ENCODE peak calls at places on chromosomes 5 and 9, in five cellular contexts. One of them, this sample, is unnamed.

GRCh38 chr5:114467729-114468128 is 105.9 kb downstream of the KCNN2 start:
- DNase-seq in ovary: no peak
- DNase-seq in prostate gland: peak; percentile 8
- DNase-seq in mammary epithelial cell: no peak
- DNase-seq in CD4-positive, CD25-positive, alpha-beta regulatory T cell: no peak
- DNase-seq in this sample: no peak

GRCh38 chr9:68876265-68876664 is 137.6 kb downstream of the PRKACG start:
- DNase-seq in mammary epithelial cell: no peak
- DNase-seq in ovary: no peak
- DNase-seq in CD4-positive, CD25-positive, alpha-beta regulatory T cell: no peak
- DNase-seq in prostate gland: no peak
- DNase-seq in this sample: no peak

GRCh38 chr9:5499157-5499556 is 11.2 kb upstream of the PDCD1LG2 start:
- DNase-seq in CD4-positive, CD25-positive, alpha-beta regulatory T cell: no peak
- DNase-seq in mammary epithelial cell: no peak
- DNase-seq in prostate gland: no peak
- DNase-seq in ovary: no peak
- DNase-seq in this sample: no peak

GRCh38 chr9:119370816-119371215 is 1.6 kb upstream of the BRINP1 start:
- DNase-seq in CD4-positive, CD25-positive, alpha-beta regulatory T cell: no peak
- DNase-seq in ovary: peak; percentile 32
- DNase-seq in mammary epithelial cell: peak; percentile 35
- DNase-seq in prostate gland: peak; percentile 7
- DNase-seq in this sample: no peak

GRCh38 chr5:169706758-169707450 is 69.8 kb downstream of the DOCK2 start:
- DNase-seq in ovary: no peak
- DNase-seq in prostate gland: no peak
- DNase-seq in mammary epithelial cell: peak; percentile 48
- DNase-seq in CD4-positive, CD25-positive, alpha-beta regulatory T cell: no peak
- DNase-seq in this sample: no peak

GRCh38 chr5:158741296-158741695 is 358.4 kb downstream of the EBF1 start:
- DNase-seq in CD4-positive, CD25-positive, alpha-beta regulatory T cell: no peak
- DNase-seq in prostate gland: no peak
- DNase-seq in mammary epithelial cell: no peak
- DNase-seq in ovary: no peak
- DNase-seq in this sample: no peak

GRCh38 chr5:28301676-28302075 is 1263.3 kb upstream of the CDH9 start:
- DNase-seq in CD4-positive, CD25-positive, alpha-beta regulatory T cell: no peak
- DNase-seq in prostate gland: no peak
- DNase-seq in ovary: no peak
- DNase-seq in mammary epithelial cell: peak; percentile 92
- DNase-seq in this sample: no peak

GRCh38 chr9:38368731-38369130 is 23.8 kb upstream of the ALDH1B1 start:
- DNase-seq in prostate gland: no peak
- DNase-seq in mammary epithelial cell: peak; percentile 32
- DNase-seq in CD4-positive, CD25-positive, alpha-beta regulatory T cell: no peak
- DNase-seq in ovary: no peak
- DNase-seq in this sample: no peak

GRCh38 chr9:83537331-83538171 is 650 bp downstream of the FRMD3 start:
- DNase-seq in mammary epithelial cell: peak; percentile 20
- DNase-seq in CD4-positive, CD25-positive, alpha-beta regulatory T cell: peak; percentile 5
- DNase-seq in prostate gland: no peak
- DNase-seq in ovary: peak; percentile 26
- DNase-seq in this sample: no peak

GRCh38 chr5:75547826-75548225 is 36.1 kb downstream of the POLK start:
- DNase-seq in CD4-positive, CD25-positive, alpha-beta regulatory T cell: no peak
- DNase-seq in mammary epithelial cell: no peak
- DNase-seq in ovary: no peak
- DNase-seq in prostate gland: no peak
- DNase-seq in this sample: no peak

GRCh38 chr5:36177715-36178556 is 26.0 kb downstream of the SKP2 start:
- DNase-seq in CD4-positive, CD25-positive, alpha-beta regulatory T cell: peak; percentile 16
- DNase-seq in prostate gland: no peak
- DNase-seq in mammary epithelial cell: peak; percentile 18
- DNase-seq in ovary: no peak
- DNase-seq in this sample: no peak

GRCh38 chr5:60161340-60161934 is 267.9 kb upstream of the PDE4D start:
- DNase-seq in CD4-positive, CD25-positive, alpha-beta regulatory T cell: peak; percentile 2
- DNase-seq in ovary: no peak
- DNase-seq in mammary epithelial cell: peak; percentile 11
- DNase-seq in prostate gland: no peak
- DNase-seq in this sample: peak; percentile 16

GRCh38 chr9:91395106-91395552 is 28.5 kb downstream of the NFIL3 start:
- DNase-seq in mammary epithelial cell: peak; percentile 52
- DNase-seq in prostate gland: no peak
- DNase-seq in ovary: no peak
- DNase-seq in CD4-positive, CD25-positive, alpha-beta regulatory T cell: no peak
- DNase-seq in this sample: no peak

GRCh38 chr9:19252174-19252884 is 21.8 kb downstream of the DENND4C start:
- DNase-seq in CD4-positive, CD25-positive, alpha-beta regulatory T cell: no peak
- DNase-seq in prostate gland: no peak
- DNase-seq in ovary: no peak
- DNase-seq in mammary epithelial cell: no peak
- DNase-seq in this sample: no peak

GRCh38 chr5:14286007-14286406 is 142.9 kb downstream of the TRIO start:
- DNase-seq in mammary epithelial cell: no peak
- DNase-seq in ovary: no peak
- DNase-seq in prostate gland: no peak
- DNase-seq in CD4-positive, CD25-positive, alpha-beta regulatory T cell: no peak
- DNase-seq in this sample: no peak

GRCh38 chr5:103532116-103532734 is 30.4 kb downstream of the NUDT12 start:
- DNase-seq in mammary epithelial cell: peak; percentile 29
- DNase-seq in ovary: no peak
- DNase-seq in prostate gland: no peak
- DNase-seq in CD4-positive, CD25-positive, alpha-beta regulatory T cell: no peak
- DNase-seq in this sample: no peak

GRCh38 chr5:92560698-92561361 is 1020.2 kb downstream of the NR2F1-AS1 start:
- DNase-seq in mammary epithelial cell: no peak
- DNase-seq in prostate gland: no peak
- DNase-seq in ovary: no peak
- DNase-seq in CD4-positive, CD25-positive, alpha-beta regulatory T cell: no peak
- DNase-seq in this sample: no peak

GRCh38 chr9:117315236-117315635 is 99.6 kb downstream of the ASTN2 start:
- DNase-seq in CD4-positive, CD25-positive, alpha-beta regulatory T cell: no peak
- DNase-seq in mammary epithelial cell: no peak
- DNase-seq in ovary: no peak
- DNase-seq in prostate gland: peak; percentile 49
- DNase-seq in this sample: no peak

GRCh38 chr9:81737871-81738507 is 48.6 kb upstream of the TLE1 start:
- DNase-seq in mammary epithelial cell: peak; percentile 78
- DNase-seq in ovary: no peak
- DNase-seq in CD4-positive, CD25-positive, alpha-beta regulatory T cell: no peak
- DNase-seq in prostate gland: peak; percentile 31
- DNase-seq in this sample: no peak

GRCh38 chr5:178560911-178561310 is 29.3 kb downstream of the COL23A1 start:
- DNase-seq in prostate gland: no peak
- DNase-seq in ovary: no peak
- DNase-seq in CD4-positive, CD25-positive, alpha-beta regulatory T cell: no peak
- DNase-seq in mammary epithelial cell: no peak
- DNase-seq in this sample: no peak

GRCh38 chr5:178563621-178564020 is 26.6 kb downstream of the COL23A1 start:
- DNase-seq in mammary epithelial cell: no peak
- DNase-seq in prostate gland: no peak
- DNase-seq in ovary: no peak
- DNase-seq in CD4-positive, CD25-positive, alpha-beta regulatory T cell: no peak
- DNase-seq in this sample: no peak

GRCh38 chr5:178561746-178562264 is 28.4 kb downstream of the COL23A1 start:
- DNase-seq in prostate gland: no peak
- DNase-seq in CD4-positive, CD25-positive, alpha-beta regulatory T cell: no peak
- DNase-seq in mammary epithelial cell: no peak
- DNase-seq in ovary: no peak
- DNase-seq in this sample: no peak

GRCh38 chr5:178564386-178564785 is 25.8 kb downstream of the COL23A1 start:
- DNase-seq in CD4-positive, CD25-positive, alpha-beta regulatory T cell: no peak
- DNase-seq in mammary epithelial cell: no peak
- DNase-seq in prostate gland: no peak
- DNase-seq in ovary: no peak
- DNase-seq in this sample: no peak

GRCh38 chr5:178564842-178565550 is 25.2 kb downstream of the COL23A1 start:
- DNase-seq in CD4-positive, CD25-positive, alpha-beta regulatory T cell: no peak
- DNase-seq in prostate gland: no peak
- DNase-seq in ovary: no peak
- DNase-seq in mammary epithelial cell: no peak
- DNase-seq in this sample: no peak
- H3K4me3 ChIP-seq in CD4-positive, CD25-positive, alpha-beta regulatory T cell: no peak overlapping the region
- H3K4me3 ChIP-seq in prostate gland: no peak overlapping the region
- H3K4me3 ChIP-seq in ovary: no peak overlapping the region
- H3K4me3 ChIP-seq in mammary epithelial cell: no peak overlapping the region
- H3K4me3 ChIP-seq in this sample: no peak overlapping the region

DNA sequence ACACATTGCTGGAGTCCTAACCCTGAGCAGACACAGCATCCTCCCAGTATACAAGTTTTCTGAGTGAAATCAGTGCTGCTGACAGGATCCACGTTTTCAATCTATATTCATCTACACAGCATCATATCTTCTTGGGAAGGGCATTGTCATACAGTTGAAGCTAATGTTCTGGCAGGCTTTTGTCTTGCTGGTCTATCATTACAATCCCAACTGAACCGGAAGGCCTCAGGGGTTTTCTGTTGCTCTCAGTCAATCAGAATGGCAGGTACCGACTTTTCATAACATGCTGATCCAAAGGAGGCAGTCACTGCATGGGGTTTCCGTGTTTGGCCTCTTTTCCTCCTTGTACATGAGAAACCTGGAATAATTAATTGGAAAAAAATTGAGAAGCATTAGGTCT is 2118.8 kb upstream of the WWC1 start:
- DNase-seq in mammary epithelial cell: no peak
- DNase-seq in CD4-positive, CD25-positive, alpha-beta regulatory T cell: no peak
- DNase-seq in ovary: no peak
- DNase-seq in prostate gland: no peak
- DNase-seq in this sample: no peak
- H3K4me3 ChIP-seq in mammary epithelial cell: no peak overlapping the region
- H3K4me3 ChIP-seq in CD4-positive, CD25-positive, alpha-beta regulatory T cell: no peak overlapping the region
- H3K4me3 ChIP-seq in ovary: no peak overlapping the region
- H3K4me3 ChIP-seq in prostate gland: no peak overlapping the region
- H3K4me3 ChIP-seq in this sample: no peak overlapping the region

DNA sequence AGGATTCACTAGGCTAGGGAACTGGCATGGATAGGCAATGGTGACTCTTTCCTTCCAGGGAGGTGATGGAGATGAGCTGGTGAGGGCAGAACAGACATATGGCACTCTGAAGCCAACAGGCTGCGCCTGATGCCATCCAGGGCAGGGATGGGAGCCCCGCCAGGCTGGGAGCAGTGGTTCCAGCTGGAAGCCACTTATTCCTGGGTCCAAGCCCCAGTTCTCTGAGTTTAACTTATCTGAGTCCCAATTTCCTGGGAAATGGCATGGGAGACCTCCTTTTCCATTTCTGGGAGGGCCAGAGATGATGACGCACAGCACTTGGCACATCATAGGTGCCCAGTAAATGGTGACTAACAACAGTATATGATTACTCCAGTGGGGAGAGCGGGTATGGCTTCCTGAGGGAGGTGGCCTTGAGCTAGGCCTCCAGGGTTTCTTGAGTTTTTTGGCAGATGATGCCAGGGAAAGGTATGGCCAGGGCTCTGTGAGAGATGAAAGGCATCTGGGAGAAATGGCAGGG is 7.2 kb downstream of the PDGFRB start:
- DNase-seq in ovary: no peak
- DNase-seq in CD4-positive, CD25-positive, alpha-beta regulatory T cell: no peak
- DNase-seq in prostate gland: no peak
- DNase-seq in mammary epithelial cell: no peak
- DNase-seq in this sample: no peak
- H3K4me3 ChIP-seq in ovary: no peak overlapping the region
- H3K4me3 ChIP-seq in CD4-positive, CD25-positive, alpha-beta regulatory T cell: no peak overlapping the region
- H3K4me3 ChIP-seq in prostate gland: no peak overlapping the region
- H3K4me3 ChIP-seq in mammary epithelial cell: no peak overlapping the region
- H3K4me3 ChIP-seq in this sample: no peak overlapping the region

GRCh38 chr5:177349762-177350161 is 1.7 kb downstream of the LMAN2 start:
- DNase-seq in CD4-positive, CD25-positive, alpha-beta regulatory T cell: no peak
- DNase-seq in prostate gland: no peak
- DNase-seq in ovary: no peak
- DNase-seq in mammary epithelial cell: no peak
- DNase-seq in this sample: no peak

GRCh38 chr5:177344891-177345290 is 6.6 kb downstream of the LMAN2 start:
- DNase-seq in mammary epithelial cell: no peak
- DNase-seq in prostate gland: no peak
- DNase-seq in ovary: no peak
- DNase-seq in CD4-positive, CD25-positive, alpha-beta regulatory T cell: no peak
- DNase-seq in this sample: no peak

GRCh38 chr5:177347699-177348098 is 3.8 kb downstream of the LMAN2 start:
- DNase-seq in ovary: no peak
- DNase-seq in mammary epithelial cell: no peak
- DNase-seq in CD4-positive, CD25-positive, alpha-beta regulatory T cell: no peak
- DNase-seq in prostate gland: no peak
- DNase-seq in this sample: no peak

GRCh38 chr5:177349362-177349647 is 2.2 kb downstream of the LMAN2 start:
- DNase-seq in CD4-positive, CD25-positive, alpha-beta regulatory T cell: no peak
- DNase-seq in ovary: no peak
- DNase-seq in prostate gland: no peak
- DNase-seq in mammary epithelial cell: no peak
- DNase-seq in this sample: no peak

GRCh38 chr5:177346820-177347219 is 4.6 kb downstream of the LMAN2 start:
- DNase-seq in prostate gland: no peak
- DNase-seq in ovary: no peak
- DNase-seq in mammary epithelial cell: no peak
- DNase-seq in CD4-positive, CD25-positive, alpha-beta regulatory T cell: no peak
- DNase-seq in this sample: no peak
- H3K4me3 ChIP-seq in prostate gland: no peak overlapping the region
- H3K4me3 ChIP-seq in ovary: no peak overlapping the region
- H3K4me3 ChIP-seq in mammary epithelial cell: no peak overlapping the region
- H3K4me3 ChIP-seq in CD4-positive, CD25-positive, alpha-beta regulatory T cell: no peak overlapping the region
- H3K4me3 ChIP-seq in this sample: no peak overlapping the region

GRCh38 chr9:113153599-113153998 is 2.8 kb downstream of the SLC31A2 start:
- DNase-seq in CD4-positive, CD25-positive, alpha-beta regulatory T cell: no peak
- DNase-seq in prostate gland: no peak
- DNase-seq in mammary epithelial cell: no peak
- DNase-seq in ovary: no peak
- DNase-seq in this sample: no peak
- H3K4me3 ChIP-seq in CD4-positive, CD25-positive, alpha-beta regulatory T cell: no peak overlapping the region
- H3K4me3 ChIP-seq in prostate gland: no peak overlapping the region
- H3K4me3 ChIP-seq in mammary epithelial cell: no peak overlapping the region
- H3K4me3 ChIP-seq in ovary: no peak overlapping the region
- H3K4me3 ChIP-seq in this sample: no peak overlapping the region

This sample was measured in Jurkat, Clone E6-1.